ENCODE peak calls at places on chromosomes 12 and 14, in six cellular contexts. Z, R, I, A, X and O are unnamed samples.

GRCh38 chr14:100384819-100385813 is 62.0 kb downstream of the SLC25A47 start:
- DNase-seq in A (peak), I (no peak), R (no peak), X (peak), Z (peak), O (no peak)

GRCh38 chr12:111010061-111010460 is 89.7 kb upstream of the MYL2 start:
- DNase-seq in X (no peak), A (no peak), Z (no peak), I (no peak), R (no peak), O (no peak)

GRCh38 chr12:129163861-129164260 is 310.6 kb downstream of the GLT1D1 start:
- DNase-seq in Z (no peak), I (no peak), X (no peak), A (no peak), R (no peak), O (no peak)

GRCh38 chr12:79174656-79175055 is 310.1 kb downstream of the SYT1 start:
- DNase-seq in A (no peak), Z (no peak), R (no peak), I (no peak), X (peak), O (no peak)

GRCh38 chr14:59739794-59740193 is 130.8 kb downstream of the RTN1 start:
- DNase-seq in I (peak), X (no peak), R (no peak), A (no peak), Z (no peak), O (no peak)

GRCh38 chr12:51531982-51532497 is 59.0 kb upstream of the SCN8A start:
- DNase-seq in I (peak), X (peak), A (peak), R (peak), Z (peak), O (peak)

GRCh38 chr14:52312872-52313492 is 1.1 kb upstream of the PTGER2 start:
- DNase-seq in Z (no peak), I (no peak), A (no peak), R (no peak), X (no peak), O (no peak)

GRCh38 chr14:78737116-78737515 is 566.9 kb downstream of the NRXN3 start:
- DNase-seq in Z (no peak), R (no peak), X (no peak), A (no peak), I (no peak), O (no peak)